ENCODE peak calls at places on chromosomes 12 and 14, in ten cellular contexts. G is A673, D is K562, K is transverse colon, O is bronchial epithelial cell, M is gastrocnemius medialis, C is left ventricle myocardium inferior, I is aorta, H is tibial artery, W is heart left ventricle. B is an unnamed sample.

GRCh38 chr14:100400115-100400514 is 77.0 kb downstream of the SLC25A47 start:
- DNase-seq in W (no peak), O (no peak), C (no peak), I (no peak), G (no peak), H (no peak), K (peak; percentile 54), D (no peak), M (no peak), B (no peak)

GRCh38 chr14:22052795-22053194 is 379.2 kb upstream of the OR4E1 start:
- DNase-seq in G (no peak), W (no peak), K (no peak), M (no peak), H (no peak), C (no peak), I (no peak), O (peak; percentile 34), D (no peak), B (no peak)

GRCh38 chr12:127296591-127296990 is 970.4 kb upstream of the TMEM132C start:
- DNase-seq in C (no peak), I (no peak), D (no peak), K (no peak), H (no peak), G (no peak), O (no peak), W (no peak), M (no peak), B (no peak)

GRCh38 chr12:112938751-112939150 is 477 bp downstream of the OAS3 start:
- DNase-seq in D (no peak), M (no peak), W (no peak), I (no peak), G (no peak), H (no peak), O (no peak), C (no peak), K (no peak), B (no peak)

GRCh38 chr12:6961278-6961694 is 9.2 kb downstream of the PHB2 start:
- DNase-seq in I (no peak), G (peak; percentile 67), C (peak; percentile 60), H (peak; percentile 84), D (peak; percentile 70), W (peak; percentile 84), K (peak; percentile 83), M (peak; percentile 74), O (peak; percentile 76), B (peak; percentile 74)

GRCh38 chr14:52279405-52279804 is 11.9 kb downstream of the PTGDR start:
- DNase-seq in K (no peak), C (no peak), O (peak; percentile 58), M (no peak), G (no peak), I (no peak), D (peak; percentile 11), W (no peak), H (no peak), B (no peak)

GRCh38 chr12:109910969-109911348 is 10.9 kb downstream of the TCHP start:
- DNase-seq in D (peak; percentile 75), M (no peak), O (peak; percentile 23), H (no peak), K (no peak), G (peak; percentile 45), W (no peak), C (no peak), I (no peak), B (peak; percentile 96)

GRCh38 chr12:19095869-19096480 is 33.6 kb upstream of the PLEKHA5 start:
- DNase-seq in W (no peak), C (no peak), M (no peak), G (no peak), O (peak; percentile 77), K (no peak), H (no peak), D (no peak), I (no peak), B (no peak)

GRCh38 chr12:26195250-26195640 is at the start of gene SSPN:
- DNase-seq in H (peak; percentile 90), D (no peak), O (no peak), G (peak; percentile 79), C (peak; percentile 73), K (peak; percentile 64), W (peak; percentile 80), M (peak; percentile 68), I (peak; percentile 85), B (peak; percentile 57)

GRCh38 chr14:68604361-68604730 is 188.5 kb downstream of the ZFP36L1 start:
- DNase-seq in C (no peak), H (peak; percentile 38), K (no peak), O (no peak), W (no peak), M (peak; percentile 9), G (no peak), D (no peak), I (no peak), B (peak; percentile 43)

GRCh38 chr12:63396135-63396534 is 245.1 kb upstream of the AVPR1A start:
- DNase-seq in I (no peak), G (no peak), W (no peak), H (no peak), O (no peak), M (no peak), K (no peak), D (no peak), C (no peak), B (no peak)

GRCh38 chr12:19227190-19227879 is 97.8 kb downstream of the PLEKHA5 start:
- DNase-seq in D (no peak), H (no peak), O (no peak), W (no peak), C (no peak), I (no peak), K (no peak), M (no peak), G (peak; percentile 59), B (no peak)

GRCh38 chr14:53011053-53011462 is 60.2 kb upstream of the FERMT2 start:
- DNase-seq in C (peak; percentile 76), K (peak; percentile 46), H (peak; percentile 86), D (peak; percentile 9), O (peak; percentile 77), G (peak; percentile 72), W (peak; percentile 74), M (peak; percentile 83), I (peak; percentile 86), B (peak; percentile 31)

GRCh38 chr14:102622262-102622885 is 29.9 kb downstream of the RCOR1 start:
- DNase-seq in C (no peak), W (no peak), O (no peak), D (no peak), H (no peak), M (no peak), G (peak; percentile 64), I (peak; percentile 58), K (peak; percentile 14), B (peak; percentile 54)

GRCh38 chr12:24754690-24755638 is 193.9 kb downstream of the BCAT1 start:
- DNase-seq in G (no peak), C (no peak), D (no peak), I (no peak), H (no peak), W (no peak), O (peak; percentile 99), K (no peak), M (no peak), B (no peak)

GRCh38 chr12:124391340-124392261 is 96.7 kb downstream of the RFLNA start:
- DNase-seq in I (peak; percentile 92), K (peak; percentile 71), G (no peak), H (peak; percentile 87), M (no peak), D (peak; percentile 31), W (peak; percentile 85), C (peak; percentile 69), O (peak; percentile 64), B (peak; percentile 64)

DNA sequence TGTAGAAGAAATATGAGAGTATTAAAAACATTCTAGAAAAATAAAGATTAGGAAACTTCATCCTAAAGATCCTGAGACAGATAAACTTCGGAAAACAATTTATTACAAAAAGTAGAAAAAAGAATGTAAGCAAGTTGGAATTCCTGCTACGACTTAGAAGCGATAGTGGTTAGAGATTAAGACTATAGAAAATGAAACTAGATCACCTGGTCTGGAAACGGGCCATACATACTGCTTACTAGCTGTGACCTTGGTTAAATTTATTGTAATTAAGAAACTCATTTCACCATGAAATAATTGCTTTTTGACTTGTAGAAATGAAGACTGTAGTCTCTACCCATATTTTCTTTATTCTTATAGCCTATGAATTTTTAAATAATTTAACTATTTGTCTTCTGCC is 614.1 kb downstream of the SLC16A7 start:
- DNase-seq in G (no peak), H (no peak), C (no peak), K (no peak), I (no peak), O (peak; percentile 25), M (no peak), D (peak; percentile 9), W (no peak), B (no peak)
- H3K4me3 ChIP-seq in G (no peak overlapping the region), H (no peak overlapping the region), C (no peak overlapping the region), K (no peak overlapping the region), I (no peak overlapping the region), O (no peak overlapping the region), M (no peak overlapping the region), D (no peak overlapping the region), W (no peak overlapping the region), B (no peak overlapping the region)

GRCh38 chr12:4274960-4275868 is 1.7 kb downstream of the CCND2 start:
- DNase-seq in C (no peak), H (no peak), K (no peak), D (peak; percentile 33), G (no peak), O (peak; percentile 47), I (no peak), M (no peak), W (no peak), B (peak; percentile 77)
- H3K27me3 ChIP-seq in C (peaks cover 53% of the 10 kb centered on the region), H (peaks cover 19% of the 10 kb centered on the region), K (no peaks in the 10 kb centered on the region), D (no peaks in the 10 kb centered on the region), G (peaks cover 74% of the 10 kb centered on the region), O (peaks cover 10% of the 10 kb centered on the region), I (no peaks in the 10 kb centered on the region), M (peaks cover 68% of the 10 kb centered on the region), W (peaks cover 23% of the 10 kb centered on the region), B (peaks cover 14% of the 10 kb centered on the region)

DNA sequence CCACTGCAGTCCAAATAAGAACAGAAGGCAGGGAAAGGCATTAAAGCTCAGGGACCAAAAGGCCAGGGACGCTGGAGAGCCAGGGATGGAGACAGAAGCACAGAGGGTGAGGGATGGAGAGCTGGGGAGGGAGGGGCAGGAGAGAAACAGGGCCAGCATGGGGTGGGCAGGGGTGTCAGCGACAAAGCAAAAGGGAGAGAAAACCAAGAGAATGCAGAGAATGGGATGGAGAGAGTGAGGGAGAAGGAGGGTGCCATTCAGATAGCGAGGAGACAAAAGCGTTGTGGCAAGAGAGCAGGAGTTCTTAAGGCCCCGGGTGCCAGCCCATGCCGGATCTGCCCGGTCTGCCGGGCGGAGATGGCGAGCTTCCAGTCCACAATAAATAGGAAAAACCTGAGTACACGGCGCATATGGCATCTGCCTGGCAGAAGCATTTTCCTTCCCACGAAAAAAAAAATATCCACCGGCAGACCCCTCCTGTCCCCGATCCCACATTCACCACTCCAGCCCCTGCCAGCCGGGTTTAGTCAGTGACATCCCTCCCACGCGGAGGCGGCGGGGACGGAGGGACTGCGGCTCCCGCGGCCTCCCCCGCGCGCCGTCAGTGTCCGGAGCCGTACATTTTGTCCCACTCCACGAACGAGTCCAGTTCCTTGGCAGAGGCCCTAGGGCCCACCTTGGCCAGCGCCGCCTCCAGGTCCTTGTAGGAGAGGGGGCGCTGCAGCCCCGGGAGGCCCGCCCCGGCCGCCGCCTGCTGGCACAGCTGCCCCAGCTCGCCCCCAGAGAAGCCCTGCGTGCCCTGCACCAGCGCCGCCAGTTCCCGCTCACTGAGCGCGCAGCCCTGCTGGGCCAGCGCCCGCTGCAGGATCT is 28.4 kb downstream of the FIGNL2 start:
- DNase-seq in H (no peak), M (no peak), I (no peak), W (no peak), D (no peak), G (no peak), C (peak; percentile 36), O (no peak), K (peak; percentile 19), B (peak; percentile 69)
- H3K4me3 ChIP-seq in H (peak overlapping the region; percentile 25), M (peak overlapping the region; percentile 34), I (no peak overlapping the region), W (peak overlapping the region; percentile 71), D (no peak overlapping the region), G (peak overlapping the region; percentile 71), C (peak overlapping the region; percentile 68), O (no peak overlapping the region), K (no peak overlapping the region), B (peak overlapping the region; percentile 59)

GRCh38 chr14:36522972-36523685 is 3.1 kb upstream of the NKX2-1 start:
- DNase-seq in G (no peak), M (no peak), I (no peak), W (no peak), O (no peak), C (no peak), H (no peak), K (no peak), D (no peak), B (peak; percentile 60)
- H3K27me3 ChIP-seq in G (peaks cover 100% of the 10 kb centered on the region), M (peaks cover 96% of the 10 kb centered on the region), I (no peaks in the 10 kb centered on the region), W (peaks cover 91% of the 10 kb centered on the region), O (peaks cover 40% of the 10 kb centered on the region), C (peaks cover 100% of the 10 kb centered on the region), H (peaks cover 99% of the 10 kb centered on the region), K (peaks cover 100% of the 10 kb centered on the region), D (peaks cover 56% of the 10 kb centered on the region), B (peaks cover 99% of the 10 kb centered on the region)